ENCODE peak calls at places on chromosomes 6 and 20, in six cellular contexts. F is testis, B is astrocyte, K is right cardiac atrium, Y is SK-N-SH, Q is tibial artery. T is an unnamed sample.
A peak's percentile ranks its signal among the peaks of the same experiment; 100 is the strongest.

GRCh38 chr20:41671143-41671542 is 53.0 kb upstream of the CHD6 start:
- DNase-seq in F (no peak), B (no peak), K (no peak), Y (no peak), Q (no peak), T (no peak)

GRCh38 chr6:45566882-45567281 is 189.1 kb upstream of the SUPT3H start:
- DNase-seq in F (no peak), B (peak; percentile 88), K (no peak), Y (no peak), Q (no peak), T (no peak)

GRCh38 chr6:136210450-136211165 is 39.5 kb downstream of the MTFR2 start:
- DNase-seq in F (no peak), B (no peak), K (peak; percentile 25), Y (no peak), Q (no peak), T (no peak)

GRCh38 chr20:33296206-33296605 is 13.2 kb downstream of the BPIFB1 start:
- DNase-seq in F (no peak), B (no peak), K (no peak), Y (no peak), Q (no peak), T (no peak)

GRCh38 chr6:150296890-150297289 is 71.9 kb upstream of the IYD start:
- DNase-seq in F (no peak), B (no peak), K (no peak), Y (no peak), Q (no peak), T (no peak)

GRCh38 chr6:43808412-43808811 is 38.4 kb downstream of the VEGFA start:
- DNase-seq in F (no peak), B (no peak), K (no peak), Y (no peak), Q (no peak), T (no peak)

GRCh38 chr6:41966214-41966920 is 24.8 kb upstream of the CCND3 start:
- DNase-seq in F (no peak), B (peak; percentile 70), K (no peak), Y (no peak), Q (no peak), T (no peak)

GRCh38 chr6:118725944-118726343 is 74.6 kb upstream of the CEP85L start:
- DNase-seq in F (no peak), B (no peak), K (no peak), Y (no peak), Q (no peak), T (no peak)

GRCh38 chr20:44773070-44773829 is 27.6 kb downstream of the KCNK15 start:
- DNase-seq in F (no peak), B (no peak), K (no peak), Y (no peak), Q (no peak), T (no peak)

GRCh38 chr20:2867081-2867860 is 6.0 kb upstream of the PTPRA start:
- DNase-seq in F (no peak), B (no peak), K (no peak), Y (no peak), Q (no peak), T (no peak)

GRCh38 chr6:100452998-100453397 is 11.7 kb downstream of the SIM1 start:
- DNase-seq in F (no peak), B (no peak), K (no peak), Y (no peak), Q (no peak), T (no peak)

GRCh38 chr6:167441653-167442644 is 117.1 kb downstream of the TTLL2 start:
- DNase-seq in F (peak; percentile 28), B (no peak), K (no peak), Y (peak; percentile 23), Q (no peak), T (no peak)
- H3K27ac ChIP-seq in F (peak overlapping the region; percentile 11), B (no peak overlapping the region), K (no peak overlapping the region), Y (no peak overlapping the region), Q (no peak overlapping the region), T (no peak overlapping the region)

GRCh38 chr20:45851501-45851900 is 5.7 kb downstream of the ACOT8 start:
- DNase-seq in F (no peak), B (no peak), K (no peak), Y (no peak), Q (no peak), T (no peak)
- H3K27ac ChIP-seq in F (no peak overlapping the region), B (no peak overlapping the region), K (no peak overlapping the region), Y (no peak overlapping the region), Q (no peak overlapping the region), T (no peak overlapping the region)

GRCh38 chr20:24986436-24987015 is 6.0 kb downstream of the APMAP start:
- DNase-seq in F (no peak), B (no peak), K (no peak), Y (no peak), Q (no peak), T (no peak)
- H3K27ac ChIP-seq in F (peak overlapping the region; percentile 25), B (no peak overlapping the region), K (no peak overlapping the region), Y (no peak overlapping the region), Q (no peak overlapping the region), T (no peak overlapping the region)

DNA sequence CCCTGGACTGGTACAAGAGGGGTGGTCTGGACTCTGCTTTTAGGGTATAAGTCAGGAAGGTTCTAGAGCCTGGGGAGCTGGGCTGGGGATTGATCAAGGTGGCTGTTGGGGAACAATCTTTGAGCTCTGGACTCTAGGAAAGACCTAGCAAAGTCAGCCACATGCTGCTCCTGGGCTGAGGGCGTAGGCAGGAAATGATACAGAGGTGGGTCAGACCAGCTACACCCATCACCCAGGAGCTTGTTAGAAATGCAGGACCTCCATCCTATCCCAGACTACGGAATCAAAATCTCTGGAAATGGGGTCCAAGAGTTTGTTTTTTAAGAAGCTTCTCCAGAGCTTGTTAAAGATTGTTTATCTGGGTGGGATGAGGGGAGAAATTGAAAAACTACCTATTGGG is 9.4 kb downstream of the ADTRP start:
- DNase-seq in F (no peak), B (no peak), K (no peak), Y (no peak), Q (no peak), T (no peak)
- H3K27ac ChIP-seq in F (no peak overlapping the region), B (peak overlapping the region; percentile 98), K (no peak overlapping the region), Y (no peak overlapping the region), Q (peak overlapping the region; percentile 84), T (no peak overlapping the region)

T was measured in MM.1S.